ENCODE peak calls at places on chromosome 20, in eight cellular contexts. One of them, this sample, is unnamed.
A peak's percentile ranks its signal among the peaks of the same experiment; 100 is the strongest.

GRCh38 chr20:52494244-52494643 is 302.7 kb upstream of the ZFP64 start:
- DNase-seq in activated CD4-positive, alpha-beta memory T cell treated with anti-CD3 and anti-CD28 coated beads, Interleukin-2, amount 10 ng/mL, durations not matched to agents 7 days and 5 days: peak; percentile 19
- DNase-seq in activated T-cell treated with anti-CD3 and anti-CD28 coated beads for 1 hour: peak; percentile 22
- DNase-seq in GM10248: no peak
- DNase-seq in D341Med: no peak
- DNase-seq in activated effector memory CD4-positive, alpha-beta T cell treated with anti-CD3 and anti-CD28 coated beads, Interleukin-2, amount 50 U/mL, for 16 hours: peak; percentile 65
- DNase-seq in H54: peak; percentile 5
- DNase-seq in NCI-H2171 treated with DMSO at 0.1 percent for 48 hours: no peak
- DNase-seq in this sample: peak; percentile 15

GRCh38 chr20:53829086-53829703 is 235.6 kb upstream of the ZNF217 start:
- DNase-seq in activated T-cell treated with anti-CD3 and anti-CD28 coated beads for 1 hour: no peak
- DNase-seq in activated effector memory CD4-positive, alpha-beta T cell treated with anti-CD3 and anti-CD28 coated beads, Interleukin-2, amount 50 U/mL, for 16 hours: no peak
- DNase-seq in activated CD4-positive, alpha-beta memory T cell treated with anti-CD3 and anti-CD28 coated beads, Interleukin-2, amount 10 ng/mL, durations not matched to agents 7 days and 5 days: no peak
- DNase-seq in H54: peak; percentile 29
- DNase-seq in NCI-H2171 treated with DMSO at 0.1 percent for 48 hours: no peak
- DNase-seq in D341Med: no peak
- DNase-seq in GM10248: no peak
- DNase-seq in this sample: no peak

GRCh38 chr20:38975539-38976120 is 13.5 kb downstream of the DHX35 start:
- DNase-seq in D341Med: no peak
- DNase-seq in NCI-H2171 treated with DMSO at 0.1 percent for 48 hours: no peak
- DNase-seq in GM10248: no peak
- DNase-seq in activated effector memory CD4-positive, alpha-beta T cell treated with anti-CD3 and anti-CD28 coated beads, Interleukin-2, amount 50 U/mL, for 16 hours: no peak
- DNase-seq in activated CD4-positive, alpha-beta memory T cell treated with anti-CD3 and anti-CD28 coated beads, Interleukin-2, amount 10 ng/mL, durations not matched to agents 7 days and 5 days: no peak
- DNase-seq in activated T-cell treated with anti-CD3 and anti-CD28 coated beads for 1 hour: no peak
- DNase-seq in H54: no peak
- DNase-seq in this sample: no peak

GRCh38 chr20:54557836-54558590 is 82.6 kb downstream of the DOK5 start:
- DNase-seq in activated effector memory CD4-positive, alpha-beta T cell treated with anti-CD3 and anti-CD28 coated beads, Interleukin-2, amount 50 U/mL, for 16 hours: no peak
- DNase-seq in activated T-cell treated with anti-CD3 and anti-CD28 coated beads for 1 hour: no peak
- DNase-seq in activated CD4-positive, alpha-beta memory T cell treated with anti-CD3 and anti-CD28 coated beads, Interleukin-2, amount 10 ng/mL, durations not matched to agents 7 days and 5 days: no peak
- DNase-seq in D341Med: no peak
- DNase-seq in NCI-H2171 treated with DMSO at 0.1 percent for 48 hours: no peak
- DNase-seq in H54: no peak
- DNase-seq in GM10248: no peak
- DNase-seq in this sample: no peak

GRCh38 chr20:47141350-47141921 is 215.1 kb downstream of the ZMYND8 start:
- DNase-seq in NCI-H2171 treated with DMSO at 0.1 percent for 48 hours: no peak
- DNase-seq in activated CD4-positive, alpha-beta memory T cell treated with anti-CD3 and anti-CD28 coated beads, Interleukin-2, amount 10 ng/mL, durations not matched to agents 7 days and 5 days: no peak
- DNase-seq in H54: no peak
- DNase-seq in D341Med: no peak
- DNase-seq in GM10248: no peak
- DNase-seq in activated effector memory CD4-positive, alpha-beta T cell treated with anti-CD3 and anti-CD28 coated beads, Interleukin-2, amount 50 U/mL, for 16 hours: no peak
- DNase-seq in activated T-cell treated with anti-CD3 and anti-CD28 coated beads for 1 hour: no peak
- DNase-seq in this sample: no peak

GRCh38 chr20:33995053-33995816 is 1.5 kb downstream of the RALY start:
- DNase-seq in activated T-cell treated with anti-CD3 and anti-CD28 coated beads for 1 hour: no peak
- DNase-seq in H54: no peak
- DNase-seq in GM10248: no peak
- DNase-seq in NCI-H2171 treated with DMSO at 0.1 percent for 48 hours: peak; percentile 36
- DNase-seq in activated effector memory CD4-positive, alpha-beta T cell treated with anti-CD3 and anti-CD28 coated beads, Interleukin-2, amount 50 U/mL, for 16 hours: no peak
- DNase-seq in activated CD4-positive, alpha-beta memory T cell treated with anti-CD3 and anti-CD28 coated beads, Interleukin-2, amount 10 ng/mL, durations not matched to agents 7 days and 5 days: no peak
- DNase-seq in D341Med: no peak
- DNase-seq in this sample: no peak

GRCh38 chr20:34881689-34882088 is 5.3 kb downstream of the ACSS2 start:
- DNase-seq in GM10248: no peak
- DNase-seq in activated T-cell treated with anti-CD3 and anti-CD28 coated beads for 1 hour: no peak
- DNase-seq in D341Med: no peak
- DNase-seq in NCI-H2171 treated with DMSO at 0.1 percent for 48 hours: no peak
- DNase-seq in H54: no peak
- DNase-seq in activated effector memory CD4-positive, alpha-beta T cell treated with anti-CD3 and anti-CD28 coated beads, Interleukin-2, amount 50 U/mL, for 16 hours: no peak
- DNase-seq in activated CD4-positive, alpha-beta memory T cell treated with anti-CD3 and anti-CD28 coated beads, Interleukin-2, amount 10 ng/mL, durations not matched to agents 7 days and 5 days: no peak
- DNase-seq in this sample: no peak

GRCh38 chr20:49106332-49106731 is 60.2 kb downstream of the CSE1L start:
- DNase-seq in activated T-cell treated with anti-CD3 and anti-CD28 coated beads for 1 hour: no peak
- DNase-seq in NCI-H2171 treated with DMSO at 0.1 percent for 48 hours: no peak
- DNase-seq in GM10248: no peak
- DNase-seq in activated effector memory CD4-positive, alpha-beta T cell treated with anti-CD3 and anti-CD28 coated beads, Interleukin-2, amount 50 U/mL, for 16 hours: no peak
- DNase-seq in D341Med: no peak
- DNase-seq in H54: no peak
- DNase-seq in activated CD4-positive, alpha-beta memory T cell treated with anti-CD3 and anti-CD28 coated beads, Interleukin-2, amount 10 ng/mL, durations not matched to agents 7 days and 5 days: no peak
- DNase-seq in this sample: no peak

GRCh38 chr20:10221022-10221421 is 2.4 kb downstream of the SNAP25 start:
- DNase-seq in activated effector memory CD4-positive, alpha-beta T cell treated with anti-CD3 and anti-CD28 coated beads, Interleukin-2, amount 50 U/mL, for 16 hours: no peak
- DNase-seq in activated CD4-positive, alpha-beta memory T cell treated with anti-CD3 and anti-CD28 coated beads, Interleukin-2, amount 10 ng/mL, durations not matched to agents 7 days and 5 days: no peak
- DNase-seq in activated T-cell treated with anti-CD3 and anti-CD28 coated beads for 1 hour: no peak
- DNase-seq in GM10248: no peak
- DNase-seq in H54: no peak
- DNase-seq in NCI-H2171 treated with DMSO at 0.1 percent for 48 hours: no peak
- DNase-seq in D341Med: no peak
- DNase-seq in this sample: no peak

GRCh38 chr20:42530855-42531674 is 658.6 kb downstream of the PTPRT start:
- DNase-seq in NCI-H2171 treated with DMSO at 0.1 percent for 48 hours: peak; percentile 33
- DNase-seq in activated T-cell treated with anti-CD3 and anti-CD28 coated beads for 1 hour: no peak
- DNase-seq in activated CD4-positive, alpha-beta memory T cell treated with anti-CD3 and anti-CD28 coated beads, Interleukin-2, amount 10 ng/mL, durations not matched to agents 7 days and 5 days: no peak
- DNase-seq in activated effector memory CD4-positive, alpha-beta T cell treated with anti-CD3 and anti-CD28 coated beads, Interleukin-2, amount 50 U/mL, for 16 hours: no peak
- DNase-seq in D341Med: peak; percentile 60
- DNase-seq in H54: peak; percentile 11
- DNase-seq in GM10248: peak; percentile 49
- DNase-seq in this sample: no peak

GRCh38 chr20:54140927-54141566 is 32.7 kb downstream of the CYP24A1 start:
- DNase-seq in activated CD4-positive, alpha-beta memory T cell treated with anti-CD3 and anti-CD28 coated beads, Interleukin-2, amount 10 ng/mL, durations not matched to agents 7 days and 5 days: no peak
- DNase-seq in GM10248: no peak
- DNase-seq in NCI-H2171 treated with DMSO at 0.1 percent for 48 hours: no peak
- DNase-seq in activated T-cell treated with anti-CD3 and anti-CD28 coated beads for 1 hour: no peak
- DNase-seq in H54: peak; percentile 28
- DNase-seq in D341Med: no peak
- DNase-seq in activated effector memory CD4-positive, alpha-beta T cell treated with anti-CD3 and anti-CD28 coated beads, Interleukin-2, amount 50 U/mL, for 16 hours: no peak
- DNase-seq in this sample: no peak

GRCh38 chr20:11274137-11274536 is 600.3 kb upstream of the JAG1 start:
- DNase-seq in H54: no peak
- DNase-seq in activated T-cell treated with anti-CD3 and anti-CD28 coated beads for 1 hour: no peak
- DNase-seq in activated CD4-positive, alpha-beta memory T cell treated with anti-CD3 and anti-CD28 coated beads, Interleukin-2, amount 10 ng/mL, durations not matched to agents 7 days and 5 days: no peak
- DNase-seq in GM10248: peak; percentile 50
- DNase-seq in activated effector memory CD4-positive, alpha-beta T cell treated with anti-CD3 and anti-CD28 coated beads, Interleukin-2, amount 50 U/mL, for 16 hours: no peak
- DNase-seq in D341Med: peak; percentile 75
- DNase-seq in NCI-H2171 treated with DMSO at 0.1 percent for 48 hours: peak; percentile 81
- DNase-seq in this sample: no peak

GRCh38 chr20:41138527-41139226 is 1.3 kb downstream of the PLCG1 start:
- DNase-seq in activated T-cell treated with anti-CD3 and anti-CD28 coated beads for 1 hour: no peak
- DNase-seq in GM10248: no peak
- DNase-seq in activated CD4-positive, alpha-beta memory T cell treated with anti-CD3 and anti-CD28 coated beads, Interleukin-2, amount 10 ng/mL, durations not matched to agents 7 days and 5 days: peak; percentile 64
- DNase-seq in D341Med: no peak
- DNase-seq in NCI-H2171 treated with DMSO at 0.1 percent for 48 hours: no peak
- DNase-seq in H54: no peak
- DNase-seq in activated effector memory CD4-positive, alpha-beta T cell treated with anti-CD3 and anti-CD28 coated beads, Interleukin-2, amount 50 U/mL, for 16 hours: peak; percentile 79
- DNase-seq in this sample: no peak

GRCh38 chr20:59165794-59166709 is 2.4 kb downstream of the ZNF831 start:
- DNase-seq in H54: no peak
- DNase-seq in activated effector memory CD4-positive, alpha-beta T cell treated with anti-CD3 and anti-CD28 coated beads, Interleukin-2, amount 50 U/mL, for 16 hours: no peak
- DNase-seq in activated T-cell treated with anti-CD3 and anti-CD28 coated beads for 1 hour: no peak
- DNase-seq in NCI-H2171 treated with DMSO at 0.1 percent for 48 hours: no peak
- DNase-seq in activated CD4-positive, alpha-beta memory T cell treated with anti-CD3 and anti-CD28 coated beads, Interleukin-2, amount 10 ng/mL, durations not matched to agents 7 days and 5 days: peak; percentile 39
- DNase-seq in GM10248: no peak
- DNase-seq in D341Med: no peak
- DNase-seq in this sample: no peak

GRCh38 chr20:63402178-63402859 is 41.2 kb upstream of the CHRNA4 start:
- DNase-seq in activated CD4-positive, alpha-beta memory T cell treated with anti-CD3 and anti-CD28 coated beads, Interleukin-2, amount 10 ng/mL, durations not matched to agents 7 days and 5 days: no peak
- DNase-seq in D341Med: no peak
- DNase-seq in GM10248: no peak
- DNase-seq in activated effector memory CD4-positive, alpha-beta T cell treated with anti-CD3 and anti-CD28 coated beads, Interleukin-2, amount 50 U/mL, for 16 hours: no peak
- DNase-seq in NCI-H2171 treated with DMSO at 0.1 percent for 48 hours: peak; percentile 63
- DNase-seq in activated T-cell treated with anti-CD3 and anti-CD28 coated beads for 1 hour: no peak
- DNase-seq in H54: no peak
- DNase-seq in this sample: no peak

GRCh38 chr20:56689852-56690485 is 60.9 kb downstream of the TFAP2C start:
- DNase-seq in GM10248: no peak
- DNase-seq in activated effector memory CD4-positive, alpha-beta T cell treated with anti-CD3 and anti-CD28 coated beads, Interleukin-2, amount 50 U/mL, for 16 hours: no peak
- DNase-seq in NCI-H2171 treated with DMSO at 0.1 percent for 48 hours: no peak
- DNase-seq in activated T-cell treated with anti-CD3 and anti-CD28 coated beads for 1 hour: no peak
- DNase-seq in activated CD4-positive, alpha-beta memory T cell treated with anti-CD3 and anti-CD28 coated beads, Interleukin-2, amount 10 ng/mL, durations not matched to agents 7 days and 5 days: no peak
- DNase-seq in D341Med: no peak
- DNase-seq in H54: peak; percentile 49
- DNase-seq in this sample: no peak

GRCh38 chr20:57372157-57372556 is 19.0 kb upstream of the RBM38 start:
- DNase-seq in activated T-cell treated with anti-CD3 and anti-CD28 coated beads for 1 hour: no peak
- DNase-seq in activated effector memory CD4-positive, alpha-beta T cell treated with anti-CD3 and anti-CD28 coated beads, Interleukin-2, amount 50 U/mL, for 16 hours: no peak
- DNase-seq in GM10248: no peak
- DNase-seq in H54: no peak
- DNase-seq in D341Med: no peak
- DNase-seq in activated CD4-positive, alpha-beta memory T cell treated with anti-CD3 and anti-CD28 coated beads, Interleukin-2, amount 10 ng/mL, durations not matched to agents 7 days and 5 days: no peak
- DNase-seq in NCI-H2171 treated with DMSO at 0.1 percent for 48 hours: no peak
- DNase-seq in this sample: no peak

GRCh38 chr20:53872561-53873248 is 197.7 kb downstream of the BCAS1 start:
- DNase-seq in NCI-H2171 treated with DMSO at 0.1 percent for 48 hours: peak; percentile 87
- DNase-seq in H54: no peak
- DNase-seq in activated effector memory CD4-positive, alpha-beta T cell treated with anti-CD3 and anti-CD28 coated beads, Interleukin-2, amount 50 U/mL, for 16 hours: peak; percentile 72
- DNase-seq in D341Med: no peak
- DNase-seq in GM10248: peak; percentile 38
- DNase-seq in activated T-cell treated with anti-CD3 and anti-CD28 coated beads for 1 hour: no peak
- DNase-seq in activated CD4-positive, alpha-beta memory T cell treated with anti-CD3 and anti-CD28 coated beads, Interleukin-2, amount 10 ng/mL, durations not matched to agents 7 days and 5 days: peak; percentile 65
- DNase-seq in this sample: no peak

GRCh38 chr20:24781061-24781980 is 167.7 kb upstream of the CST7 start:
- DNase-seq in activated CD4-positive, alpha-beta memory T cell treated with anti-CD3 and anti-CD28 coated beads, Interleukin-2, amount 10 ng/mL, durations not matched to agents 7 days and 5 days: peak; percentile 28
- DNase-seq in NCI-H2171 treated with DMSO at 0.1 percent for 48 hours: peak; percentile 16
- DNase-seq in GM10248: no peak
- DNase-seq in H54: peak; percentile 42
- DNase-seq in activated T-cell treated with anti-CD3 and anti-CD28 coated beads for 1 hour: no peak
- DNase-seq in activated effector memory CD4-positive, alpha-beta T cell treated with anti-CD3 and anti-CD28 coated beads, Interleukin-2, amount 50 U/mL, for 16 hours: peak; percentile 56
- DNase-seq in D341Med: peak; percentile 83
- DNase-seq in this sample: no peak

GRCh38 chr20:21708738-21709534 is 3.5 kb downstream of the PAX1 start:
- DNase-seq in activated CD4-positive, alpha-beta memory T cell treated with anti-CD3 and anti-CD28 coated beads, Interleukin-2, amount 10 ng/mL, durations not matched to agents 7 days and 5 days: no peak
- DNase-seq in H54: no peak
- DNase-seq in activated effector memory CD4-positive, alpha-beta T cell treated with anti-CD3 and anti-CD28 coated beads, Interleukin-2, amount 50 U/mL, for 16 hours: no peak
- DNase-seq in GM10248: no peak
- DNase-seq in NCI-H2171 treated with DMSO at 0.1 percent for 48 hours: no peak
- DNase-seq in D341Med: no peak
- DNase-seq in activated T-cell treated with anti-CD3 and anti-CD28 coated beads for 1 hour: no peak
- DNase-seq in this sample: no peak

GRCh38 chr20:17995967-17996819 is 27.4 kb downstream of the MGME1 start:
- DNase-seq in D341Med: peak; percentile 69
- DNase-seq in activated effector memory CD4-positive, alpha-beta T cell treated with anti-CD3 and anti-CD28 coated beads, Interleukin-2, amount 50 U/mL, for 16 hours: peak; percentile 71
- DNase-seq in NCI-H2171 treated with DMSO at 0.1 percent for 48 hours: peak; percentile 81
- DNase-seq in activated T-cell treated with anti-CD3 and anti-CD28 coated beads for 1 hour: no peak
- DNase-seq in GM10248: peak; percentile 58
- DNase-seq in H54: peak; percentile 33
- DNase-seq in activated CD4-positive, alpha-beta memory T cell treated with anti-CD3 and anti-CD28 coated beads, Interleukin-2, amount 10 ng/mL, durations not matched to agents 7 days and 5 days: peak; percentile 48
- DNase-seq in this sample: no peak

GRCh38 chr20:48159156-48159971 is 374.1 kb upstream of the SULF2 start:
- DNase-seq in GM10248: no peak
- DNase-seq in activated CD4-positive, alpha-beta memory T cell treated with anti-CD3 and anti-CD28 coated beads, Interleukin-2, amount 10 ng/mL, durations not matched to agents 7 days and 5 days: no peak
- DNase-seq in NCI-H2171 treated with DMSO at 0.1 percent for 48 hours: peak; percentile 82
- DNase-seq in D341Med: no peak
- DNase-seq in H54: no peak
- DNase-seq in activated effector memory CD4-positive, alpha-beta T cell treated with anti-CD3 and anti-CD28 coated beads, Interleukin-2, amount 50 U/mL, for 16 hours: no peak
- DNase-seq in activated T-cell treated with anti-CD3 and anti-CD28 coated beads for 1 hour: no peak
- DNase-seq in this sample: no peak

GRCh38 chr20:15992564-15992963 is 580.7 kb downstream of the KIF16B start:
- DNase-seq in activated T-cell treated with anti-CD3 and anti-CD28 coated beads for 1 hour: no peak
- DNase-seq in H54: no peak
- DNase-seq in D341Med: no peak
- DNase-seq in activated CD4-positive, alpha-beta memory T cell treated with anti-CD3 and anti-CD28 coated beads, Interleukin-2, amount 10 ng/mL, durations not matched to agents 7 days and 5 days: no peak
- DNase-seq in GM10248: no peak
- DNase-seq in NCI-H2171 treated with DMSO at 0.1 percent for 48 hours: no peak
- DNase-seq in activated effector memory CD4-positive, alpha-beta T cell treated with anti-CD3 and anti-CD28 coated beads, Interleukin-2, amount 50 U/mL, for 16 hours: no peak
- DNase-seq in this sample: no peak

GRCh38 chr20:62192635-62193034 is 9.8 kb downstream of the MTG2 start:
- DNase-seq in NCI-H2171 treated with DMSO at 0.1 percent for 48 hours: no peak
- DNase-seq in GM10248: no peak
- DNase-seq in activated effector memory CD4-positive, alpha-beta T cell treated with anti-CD3 and anti-CD28 coated beads, Interleukin-2, amount 50 U/mL, for 16 hours: no peak
- DNase-seq in D341Med: no peak
- DNase-seq in activated T-cell treated with anti-CD3 and anti-CD28 coated beads for 1 hour: no peak
- DNase-seq in activated CD4-positive, alpha-beta memory T cell treated with anti-CD3 and anti-CD28 coated beads, Interleukin-2, amount 10 ng/mL, durations not matched to agents 7 days and 5 days: no peak
- DNase-seq in H54: no peak
- DNase-seq in this sample: no peak

GRCh38 chr20:63384336-63384735 is 23.2 kb upstream of the CHRNA4 start:
- DNase-seq in GM10248: no peak
- DNase-seq in D341Med: no peak
- DNase-seq in activated effector memory CD4-positive, alpha-beta T cell treated with anti-CD3 and anti-CD28 coated beads, Interleukin-2, amount 50 U/mL, for 16 hours: no peak
- DNase-seq in NCI-H2171 treated with DMSO at 0.1 percent for 48 hours: no peak
- DNase-seq in activated CD4-positive, alpha-beta memory T cell treated with anti-CD3 and anti-CD28 coated beads, Interleukin-2, amount 10 ng/mL, durations not matched to agents 7 days and 5 days: no peak
- DNase-seq in activated T-cell treated with anti-CD3 and anti-CD28 coated beads for 1 hour: no peak
- DNase-seq in H54: no peak
- DNase-seq in this sample: no peak

GRCh38 chr20:32970973-32971300 is 33.3 kb downstream of the SUN5 start:
- DNase-seq in NCI-H2171 treated with DMSO at 0.1 percent for 48 hours: no peak
- DNase-seq in activated T-cell treated with anti-CD3 and anti-CD28 coated beads for 1 hour: no peak
- DNase-seq in activated effector memory CD4-positive, alpha-beta T cell treated with anti-CD3 and anti-CD28 coated beads, Interleukin-2, amount 50 U/mL, for 16 hours: no peak
- DNase-seq in activated CD4-positive, alpha-beta memory T cell treated with anti-CD3 and anti-CD28 coated beads, Interleukin-2, amount 10 ng/mL, durations not matched to agents 7 days and 5 days: peak; percentile 16
- DNase-seq in H54: no peak
- DNase-seq in GM10248: no peak
- DNase-seq in D341Med: peak; percentile 17
- DNase-seq in this sample: no peak

GRCh38 chr20:5606347-5606746 is 143.9 kb upstream of the SHLD1 start:
- DNase-seq in GM10248: no peak
- DNase-seq in H54: no peak
- DNase-seq in NCI-H2171 treated with DMSO at 0.1 percent for 48 hours: no peak
- DNase-seq in activated effector memory CD4-positive, alpha-beta T cell treated with anti-CD3 and anti-CD28 coated beads, Interleukin-2, amount 50 U/mL, for 16 hours: no peak
- DNase-seq in activated T-cell treated with anti-CD3 and anti-CD28 coated beads for 1 hour: no peak
- DNase-seq in activated CD4-positive, alpha-beta memory T cell treated with anti-CD3 and anti-CD28 coated beads, Interleukin-2, amount 10 ng/mL, durations not matched to agents 7 days and 5 days: no peak
- DNase-seq in D341Med: no peak
- DNase-seq in this sample: no peak

GRCh38 chr20:1331101-1331500 is 2.2 kb upstream of the SDCBP2 start:
- DNase-seq in activated T-cell treated with anti-CD3 and anti-CD28 coated beads for 1 hour: no peak
- DNase-seq in H54: no peak
- DNase-seq in NCI-H2171 treated with DMSO at 0.1 percent for 48 hours: no peak
- DNase-seq in D341Med: no peak
- DNase-seq in activated CD4-positive, alpha-beta memory T cell treated with anti-CD3 and anti-CD28 coated beads, Interleukin-2, amount 10 ng/mL, durations not matched to agents 7 days and 5 days: no peak
- DNase-seq in activated effector memory CD4-positive, alpha-beta T cell treated with anti-CD3 and anti-CD28 coated beads, Interleukin-2, amount 50 U/mL, for 16 hours: peak; percentile 50
- DNase-seq in GM10248: no peak
- DNase-seq in this sample: no peak

GRCh38 chr20:41287327-41287726 is 30.2 kb downstream of the ZHX3 start:
- DNase-seq in activated effector memory CD4-positive, alpha-beta T cell treated with anti-CD3 and anti-CD28 coated beads, Interleukin-2, amount 50 U/mL, for 16 hours: no peak
- DNase-seq in GM10248: no peak
- DNase-seq in activated T-cell treated with anti-CD3 and anti-CD28 coated beads for 1 hour: no peak
- DNase-seq in D341Med: no peak
- DNase-seq in H54: no peak
- DNase-seq in NCI-H2171 treated with DMSO at 0.1 percent for 48 hours: no peak
- DNase-seq in activated CD4-positive, alpha-beta memory T cell treated with anti-CD3 and anti-CD28 coated beads, Interleukin-2, amount 10 ng/mL, durations not matched to agents 7 days and 5 days: no peak
- DNase-seq in this sample: no peak

GRCh38 chr20:38000293-38000692 is 33.0 kb downstream of the TTI1 start:
- DNase-seq in GM10248: no peak
- DNase-seq in H54: no peak
- DNase-seq in activated T-cell treated with anti-CD3 and anti-CD28 coated beads for 1 hour: no peak
- DNase-seq in activated CD4-positive, alpha-beta memory T cell treated with anti-CD3 and anti-CD28 coated beads, Interleukin-2, amount 10 ng/mL, durations not matched to agents 7 days and 5 days: no peak
- DNase-seq in D341Med: no peak
- DNase-seq in activated effector memory CD4-positive, alpha-beta T cell treated with anti-CD3 and anti-CD28 coated beads, Interleukin-2, amount 50 U/mL, for 16 hours: no peak
- DNase-seq in NCI-H2171 treated with DMSO at 0.1 percent for 48 hours: no peak
- DNase-seq in this sample: no peak

GRCh38 chr20:36808317-36809257 is 35.0 kb upstream of the DSN1 start:
- DNase-seq in D341Med: peak; percentile 84
- DNase-seq in H54: peak; percentile 93
- DNase-seq in activated T-cell treated with anti-CD3 and anti-CD28 coated beads for 1 hour: peak; percentile 66
- DNase-seq in GM10248: peak; percentile 80
- DNase-seq in activated effector memory CD4-positive, alpha-beta T cell treated with anti-CD3 and anti-CD28 coated beads, Interleukin-2, amount 50 U/mL, for 16 hours: peak; percentile 90
- DNase-seq in NCI-H2171 treated with DMSO at 0.1 percent for 48 hours: no peak
- DNase-seq in activated CD4-positive, alpha-beta memory T cell treated with anti-CD3 and anti-CD28 coated beads, Interleukin-2, amount 10 ng/mL, durations not matched to agents 7 days and 5 days: peak; percentile 80
- DNase-seq in this sample: peak; percentile 55

GRCh38 chr20:2955257-2955950 is 82.1 kb downstream of the PTPRA start:
- DNase-seq in H54: no peak
- DNase-seq in activated T-cell treated with anti-CD3 and anti-CD28 coated beads for 1 hour: no peak
- DNase-seq in NCI-H2171 treated with DMSO at 0.1 percent for 48 hours: peak; percentile 60
- DNase-seq in GM10248: peak; percentile 39
- DNase-seq in activated CD4-positive, alpha-beta memory T cell treated with anti-CD3 and anti-CD28 coated beads, Interleukin-2, amount 10 ng/mL, durations not matched to agents 7 days and 5 days: no peak
- DNase-seq in activated effector memory CD4-positive, alpha-beta T cell treated with anti-CD3 and anti-CD28 coated beads, Interleukin-2, amount 50 U/mL, for 16 hours: no peak
- DNase-seq in D341Med: no peak
- DNase-seq in this sample: no peak

GRCh38 chr20:40414843-40415615 is 274.0 kb downstream of the MAFB start:
- DNase-seq in activated CD4-positive, alpha-beta memory T cell treated with anti-CD3 and anti-CD28 coated beads, Interleukin-2, amount 10 ng/mL, durations not matched to agents 7 days and 5 days: no peak
- DNase-seq in D341Med: no peak
- DNase-seq in GM10248: no peak
- DNase-seq in NCI-H2171 treated with DMSO at 0.1 percent for 48 hours: no peak
- DNase-seq in activated effector memory CD4-positive, alpha-beta T cell treated with anti-CD3 and anti-CD28 coated beads, Interleukin-2, amount 50 U/mL, for 16 hours: no peak
- DNase-seq in activated T-cell treated with anti-CD3 and anti-CD28 coated beads for 1 hour: no peak
- DNase-seq in H54: no peak
- DNase-seq in this sample: no peak

GRCh38 chr20:59314872-59315500 is 14.6 kb downstream of the EDN3 start:
- DNase-seq in activated CD4-positive, alpha-beta memory T cell treated with anti-CD3 and anti-CD28 coated beads, Interleukin-2, amount 10 ng/mL, durations not matched to agents 7 days and 5 days: no peak
- DNase-seq in GM10248: no peak
- DNase-seq in D341Med: no peak
- DNase-seq in H54: no peak
- DNase-seq in activated T-cell treated with anti-CD3 and anti-CD28 coated beads for 1 hour: no peak
- DNase-seq in activated effector memory CD4-positive, alpha-beta T cell treated with anti-CD3 and anti-CD28 coated beads, Interleukin-2, amount 50 U/mL, for 16 hours: no peak
- DNase-seq in NCI-H2171 treated with DMSO at 0.1 percent for 48 hours: peak; percentile 99
- DNase-seq in this sample: no peak